ENCODE peak calls at places on chromosomes 1 and 21, in seven cellular contexts. One of them, this sample, is unnamed.

GRCh38 chr1:207362962-207363858 is 41.7 kb downstream of the CD55 start:
- DNase-seq in hepatocyte: no peak
- DNase-seq in effector memory CD4-positive, alpha-beta T cell: no peak
- DNase-seq in substantia nigra: no peak
- DNase-seq in SW480: no peak
- DNase-seq in D341Med: no peak
- DNase-seq in pancreas: no peak
- DNase-seq in this sample: peak

GRCh38 chr1:74731399-74732052 is 1.3 kb downstream of the CRYZ start:
- DNase-seq in hepatocyte: peak
- DNase-seq in effector memory CD4-positive, alpha-beta T cell: no peak
- DNase-seq in substantia nigra: no peak
- DNase-seq in SW480: peak
- DNase-seq in D341Med: no peak
- DNase-seq in pancreas: peak
- DNase-seq in this sample: no peak

GRCh38 chr21:45162115-45162514 is 87.7 kb downstream of the ADARB1 start:
- DNase-seq in hepatocyte: no peak
- DNase-seq in effector memory CD4-positive, alpha-beta T cell: no peak
- DNase-seq in substantia nigra: no peak
- DNase-seq in SW480: no peak
- DNase-seq in D341Med: no peak
- DNase-seq in pancreas: no peak
- DNase-seq in this sample: no peak

GRCh38 chr1:151062738-151063371 is 2.7 kb downstream of the MLLT11 start:
- DNase-seq in hepatocyte: peak
- DNase-seq in effector memory CD4-positive, alpha-beta T cell: no peak
- DNase-seq in substantia nigra: no peak
- DNase-seq in SW480: no peak
- DNase-seq in D341Med: peak
- DNase-seq in pancreas: no peak
- DNase-seq in this sample: peak

GRCh38 chr1:241136401-241136800 is 220.6 kb downstream of the RGS7 start:
- DNase-seq in hepatocyte: no peak
- DNase-seq in effector memory CD4-positive, alpha-beta T cell: no peak
- DNase-seq in substantia nigra: no peak
- DNase-seq in SW480: no peak
- DNase-seq in D341Med: no peak
- DNase-seq in pancreas: no peak
- DNase-seq in this sample: no peak

GRCh38 chr1:226549094-226549936 is 751 bp downstream of the STUM start:
- DNase-seq in hepatocyte: peak
- DNase-seq in effector memory CD4-positive, alpha-beta T cell: no peak
- DNase-seq in substantia nigra: no peak
- DNase-seq in SW480: peak
- DNase-seq in D341Med: peak
- DNase-seq in pancreas: no peak
- DNase-seq in this sample: no peak

GRCh38 chr1:78441921-78442320 is 48.9 kb upstream of the PTGFR start:
- DNase-seq in hepatocyte: no peak
- DNase-seq in effector memory CD4-positive, alpha-beta T cell: no peak
- DNase-seq in substantia nigra: no peak
- DNase-seq in SW480: no peak
- DNase-seq in D341Med: no peak
- DNase-seq in pancreas: no peak
- DNase-seq in this sample: no peak

GRCh38 chr1:21295059-21295401 is 4.8 kb upstream of the ECE1 start:
- DNase-seq in hepatocyte: no peak
- DNase-seq in effector memory CD4-positive, alpha-beta T cell: peak
- DNase-seq in substantia nigra: no peak
- DNase-seq in SW480: peak
- DNase-seq in D341Med: no peak
- DNase-seq in pancreas: no peak
- DNase-seq in this sample: no peak

GRCh38 chr1:10663668-10664035 is 132.8 kb downstream of the CASZ1 start:
- DNase-seq in hepatocyte: peak
- DNase-seq in effector memory CD4-positive, alpha-beta T cell: no peak
- DNase-seq in substantia nigra: peak
- DNase-seq in SW480: no peak
- DNase-seq in D341Med: no peak
- DNase-seq in pancreas: peak
- DNase-seq in this sample: no peak

GRCh38 chr1:30550365-30551220 is 172.8 kb downstream of the MATN1 start:
- DNase-seq in hepatocyte: no peak
- DNase-seq in effector memory CD4-positive, alpha-beta T cell: no peak
- DNase-seq in substantia nigra: no peak
- DNase-seq in SW480: no peak
- DNase-seq in D341Med: no peak
- DNase-seq in pancreas: no peak
- DNase-seq in this sample: no peak

GRCh38 chr1:97050501-97050900 is 328.9 kb downstream of the PTBP2 start:
- DNase-seq in hepatocyte: peak
- DNase-seq in effector memory CD4-positive, alpha-beta T cell: no peak
- DNase-seq in substantia nigra: no peak
- DNase-seq in SW480: no peak
- DNase-seq in D341Med: peak
- DNase-seq in pancreas: no peak
- DNase-seq in this sample: peak

GRCh38 chr1:234689236-234689635 is 79.3 kb upstream of the IRF2BP2 start:
- DNase-seq in hepatocyte: no peak
- DNase-seq in effector memory CD4-positive, alpha-beta T cell: no peak
- DNase-seq in substantia nigra: no peak
- DNase-seq in SW480: no peak
- DNase-seq in D341Med: no peak
- DNase-seq in pancreas: no peak
- DNase-seq in this sample: no peak

GRCh38 chr21:16454371-16454770 is 724.6 kb downstream of the USP25 start:
- DNase-seq in hepatocyte: no peak
- DNase-seq in effector memory CD4-positive, alpha-beta T cell: no peak
- DNase-seq in substantia nigra: no peak
- DNase-seq in SW480: peak
- DNase-seq in D341Med: no peak
- DNase-seq in pancreas: no peak
- DNase-seq in this sample: no peak

GRCh38 chr1:223256034-223256433 is 107.9 kb downstream of the SUSD4 start:
- DNase-seq in hepatocyte: no peak
- DNase-seq in effector memory CD4-positive, alpha-beta T cell: no peak
- DNase-seq in substantia nigra: no peak
- DNase-seq in SW480: no peak
- DNase-seq in D341Med: no peak
- DNase-seq in pancreas: no peak
- DNase-seq in this sample: no peak

GRCh38 chr1:230123280-230124186 is 56.5 kb downstream of the GALNT2 start:
- DNase-seq in hepatocyte: no peak
- DNase-seq in effector memory CD4-positive, alpha-beta T cell: no peak
- DNase-seq in substantia nigra: no peak
- DNase-seq in SW480: no peak
- DNase-seq in D341Med: no peak
- DNase-seq in pancreas: no peak
- DNase-seq in this sample: no peak

GRCh38 chr1:247448107-247448778 is 9.7 kb downstream of the OR2B11 start:
- DNase-seq in hepatocyte: peak
- DNase-seq in effector memory CD4-positive, alpha-beta T cell: no peak
- DNase-seq in substantia nigra: peak
- DNase-seq in SW480: peak
- DNase-seq in D341Med: no peak
- DNase-seq in pancreas: peak
- DNase-seq in this sample: peak

GRCh38 chr1:221845650-221846371 is 103.9 kb upstream of the DUSP10 start:
- DNase-seq in hepatocyte: peak
- DNase-seq in effector memory CD4-positive, alpha-beta T cell: no peak
- DNase-seq in substantia nigra: no peak
- DNase-seq in SW480: peak
- DNase-seq in D341Med: no peak
- DNase-seq in pancreas: peak
- DNase-seq in this sample: no peak

GRCh38 chr1:245500546-245500945 is 345.8 kb downstream of the KIF26B start:
- DNase-seq in hepatocyte: no peak
- DNase-seq in effector memory CD4-positive, alpha-beta T cell: no peak
- DNase-seq in substantia nigra: no peak
- DNase-seq in SW480: no peak
- DNase-seq in D341Med: no peak
- DNase-seq in pancreas: peak
- DNase-seq in this sample: peak

GRCh38 chr1:101474039-101474665 is 237.3 kb downstream of the S1PR1 start:
- DNase-seq in hepatocyte: peak
- DNase-seq in effector memory CD4-positive, alpha-beta T cell: no peak
- DNase-seq in substantia nigra: no peak
- DNase-seq in SW480: peak
- DNase-seq in D341Med: peak
- DNase-seq in pancreas: no peak
- DNase-seq in this sample: no peak

GRCh38 chr1:101613549-101613948 is 376.7 kb downstream of the S1PR1 start:
- DNase-seq in hepatocyte: no peak
- DNase-seq in effector memory CD4-positive, alpha-beta T cell: no peak
- DNase-seq in substantia nigra: no peak
- DNase-seq in SW480: no peak
- DNase-seq in D341Med: no peak
- DNase-seq in pancreas: no peak
- DNase-seq in this sample: no peak

GRCh38 chr1:15276691-15277090 is 29.7 kb downstream of the FHAD1 start:
- DNase-seq in hepatocyte: no peak
- DNase-seq in effector memory CD4-positive, alpha-beta T cell: no peak
- DNase-seq in substantia nigra: no peak
- DNase-seq in SW480: no peak
- DNase-seq in D341Med: no peak
- DNase-seq in pancreas: no peak
- DNase-seq in this sample: no peak

GRCh38 chr1:53391982-53392381 is 64.1 kb upstream of the LRP8 start:
- DNase-seq in hepatocyte: no peak
- DNase-seq in effector memory CD4-positive, alpha-beta T cell: no peak
- DNase-seq in substantia nigra: no peak
- DNase-seq in SW480: no peak
- DNase-seq in D341Med: no peak
- DNase-seq in pancreas: no peak
- DNase-seq in this sample: no peak

GRCh38 chr1:41925712-41926111 is 7.0 kb upstream of the HIVEP3 start:
- DNase-seq in hepatocyte: no peak
- DNase-seq in effector memory CD4-positive, alpha-beta T cell: no peak
- DNase-seq in substantia nigra: no peak
- DNase-seq in SW480: peak
- DNase-seq in D341Med: no peak
- DNase-seq in pancreas: no peak
- DNase-seq in this sample: no peak

This sample was measured in non-pigmented ciliary epithelial cell.